ENCODE peak calls at places on chromosomes 3 and 15, in six cellular contexts. D is activated naive CD4-positive, alpha-beta T cell; M is AG04450; X is bronchial epithelial cell; S is D341Med; G is NCI-H1092. U is an unnamed sample.

GRCh38 chr15:58608711-58609110 is 140.8 kb downstream of the ADAM10 start:
- DNase-seq in X (no peak), S (no peak), M (no peak), D (no peak), G (no peak), U (no peak)

GRCh38 chr15:59313703-59314332 is 58.9 kb downstream of the MYO1E start:
- DNase-seq in X (peak; percentile 95), S (no peak), M (no peak), D (no peak), G (peak; percentile 78), U (no peak)

GRCh38 chr3:194322701-194323174 is 28.4 kb downstream of the CPN2 start:
- DNase-seq in G (no peak), M (no peak), X (peak; percentile 99), D (no peak), S (no peak), U (no peak)

GRCh38 chr3:108345492-108346205 is 49.3 kb downstream of the HHLA2 start:
- DNase-seq in M (no peak), X (no peak), D (no peak), G (no peak), S (no peak), U (no peak)

GRCh38 chr3:126036056-126036549 is 47.8 kb downstream of the SLC41A3 start:
- DNase-seq in D (no peak), X (no peak), S (peak; percentile 4), M (no peak), G (no peak), U (no peak)

GRCh38 chr3:117059054-117059989 is 349.7 kb downstream of the TUSC7 start:
- DNase-seq in D (no peak), M (no peak), X (peak; percentile 54), S (peak; percentile 19), G (peak; percentile 59), U (no peak)

GRCh38 chr15:99616773-99617342 is 51.1 kb downstream of the MEF2A start:
- DNase-seq in X (no peak), S (no peak), D (no peak), M (no peak), G (no peak), U (no peak)

GRCh38 chr15:31463521-31464102 is 137.0 kb downstream of the KLF13 start:
- DNase-seq in S (no peak), X (no peak), G (no peak), M (no peak), D (no peak), U (no peak)

GRCh38 chr3:10242182-10243065 is 5.8 kb upstream of the TATDN2 start:
- DNase-seq in S (no peak), G (no peak), M (no peak), D (no peak), X (no peak), U (peak; percentile 72)

GRCh38 chr3:42267878-42268277 is 1.9 kb upstream of the CCK start:
- DNase-seq in G (no peak), M (no peak), D (no peak), X (no peak), S (no peak), U (no peak)

GRCh38 chr3:61650276-61650675 is 88.9 kb downstream of the PTPRG start:
- DNase-seq in M (no peak), X (no peak), S (no peak), D (no peak), G (no peak), U (no peak)

GRCh38 chr3:23999012-23999641 is 54.0 kb downstream of the NR1D2 start:
- DNase-seq in M (peak; percentile 18), D (peak; percentile 3), S (peak; percentile 55), G (peak; percentile 10), X (peak; percentile 43), U (peak; percentile 36)

GRCh38 chr3:195087321-195087720 is 183.6 kb downstream of the XXYLT1 start:
- DNase-seq in M (no peak), D (no peak), X (no peak), S (no peak), G (no peak), U (no peak)

GRCh38 chr3:25476639-25477038 is 48.6 kb downstream of the RARB start:
- DNase-seq in G (no peak), M (no peak), X (no peak), D (no peak), S (no peak), U (no peak)

GRCh38 chr3:195715583-195716266 is 5.1 kb upstream of the MUC20 start:
- DNase-seq in G (no peak), M (no peak), S (peak; percentile 48), D (no peak), X (peak; percentile 77), U (no peak)